ENCODE peak calls at places on chromosomes 13 and 19, in ten cellular contexts. G is activated B cell treated with CpG ODN at 0.5 μM for 24 hours; F is CD8-positive, alpha-beta T cell; L is epithelial cell of esophagus; Z is cardiac muscle cell; U is cardiac fibroblast; J is endothelial cell of umbilical vein; E is heart left ventricle; V is fibroblast of the aortic adventitia; S is WTC11. H is an unnamed sample.

GRCh38 chr19:58338825-58339558 is 12.2 kb downstream of the ZSCAN22 start:
- DNase-seq in G (no peak), F (no peak), L (peak), Z (peak), U (peak), J (no peak), E (no peak), V (no peak), S (peak), H (no peak)

GRCh38 chr19:41994994-41995958 is 1.2 kb upstream of the ATP1A3 start:
- DNase-seq in G (no peak), F (no peak), L (no peak), Z (no peak), U (no peak), J (no peak), E (no peak), V (no peak), S (no peak), H (no peak)

GRCh38 chr13:38872693-38873092 is 117.9 kb downstream of the STOML3 start:
- DNase-seq in G (no peak), F (no peak), L (peak), Z (peak), U (peak), J (peak), E (peak), V (peak), S (peak), H (no peak)

GRCh38 chr19:18093439-18094161 is 4.0 kb upstream of the MAST3 start:
- DNase-seq in G (no peak), F (no peak), L (peak), Z (no peak), U (peak), J (no peak), E (no peak), V (peak), S (no peak), H (no peak)

GRCh38 chr19:11821474-11821873 is 7.4 kb downstream of the ZNF440 start:
- DNase-seq in G (no peak), F (no peak), L (peak), Z (no peak), U (peak), J (no peak), E (no peak), V (peak), S (no peak), H (no peak)

GRCh38 chr19:28319918-28320317 is 893.0 kb downstream of the UQCRFS1 start:
- DNase-seq in G (no peak), F (no peak), L (no peak), Z (no peak), U (no peak), J (no peak), E (no peak), V (no peak), S (no peak), H (no peak)

GRCh38 chr19:35870798-35871197 is 2.4 kb downstream of the APLP1 start:
- DNase-seq in G (no peak), F (no peak), L (no peak), Z (no peak), U (no peak), J (no peak), E (no peak), V (no peak), S (peak), H (no peak)

GRCh38 chr19:49518033-49518432 is 5.6 kb downstream of the FCGRT start:
- DNase-seq in G (no peak), F (no peak), L (no peak), Z (no peak), U (no peak), J (no peak), E (no peak), V (no peak), S (no peak), H (no peak)

GRCh38 chr13:92488249-92488845 is 738.3 kb upstream of the GPC6 start:
- DNase-seq in G (no peak), F (no peak), L (no peak), Z (no peak), U (no peak), J (no peak), E (no peak), V (no peak), S (no peak), H (no peak)

GRCh38 chr13:33031277-33031676 is 15.1 kb downstream of the KL start:
- DNase-seq in G (no peak), F (no peak), L (no peak), Z (no peak), U (no peak), J (no peak), E (no peak), V (no peak), S (no peak), H (no peak)

GRCh38 chr19:48999481-49000325 is 6.0 kb downstream of the RUVBL2 start:
- DNase-seq in G (peak), F (peak), L (peak), Z (peak), U (peak), J (peak), E (no peak), V (peak), S (peak), H (peak)

GRCh38 chr19:8392017-8392591 is 1.9 kb downstream of the RAB11B start:
- DNase-seq in G (no peak), F (no peak), L (no peak), Z (no peak), U (no peak), J (peak), E (peak), V (no peak), S (no peak), H (peak)

GRCh38 chr19:39502640-39503417 is 4.1 kb downstream of the DLL3 start:
- DNase-seq in G (peak), F (peak), L (peak), Z (peak), U (peak), J (peak), E (peak), V (peak), S (peak), H (peak)

GRCh38 chr13:79541426-79542049 is 60.6 kb downstream of the NDFIP2 start:
- DNase-seq in G (no peak), F (no peak), L (peak), Z (peak), U (peak), J (peak), E (no peak), V (peak), S (no peak), H (no peak)

GRCh38 chr13:112067121-112067741 is at the start of gene SOX1:
- DNase-seq in G (no peak), F (no peak), L (no peak), Z (peak), U (no peak), J (no peak), E (no peak), V (no peak), S (peak), H (no peak)

GRCh38 chr19:18607222-18608101 is 863 bp upstream of the CRLF1 start:
- DNase-seq in G (no peak), F (no peak), L (peak), Z (no peak), U (no peak), J (no peak), E (no peak), V (no peak), S (no peak), H (no peak)

DNA sequence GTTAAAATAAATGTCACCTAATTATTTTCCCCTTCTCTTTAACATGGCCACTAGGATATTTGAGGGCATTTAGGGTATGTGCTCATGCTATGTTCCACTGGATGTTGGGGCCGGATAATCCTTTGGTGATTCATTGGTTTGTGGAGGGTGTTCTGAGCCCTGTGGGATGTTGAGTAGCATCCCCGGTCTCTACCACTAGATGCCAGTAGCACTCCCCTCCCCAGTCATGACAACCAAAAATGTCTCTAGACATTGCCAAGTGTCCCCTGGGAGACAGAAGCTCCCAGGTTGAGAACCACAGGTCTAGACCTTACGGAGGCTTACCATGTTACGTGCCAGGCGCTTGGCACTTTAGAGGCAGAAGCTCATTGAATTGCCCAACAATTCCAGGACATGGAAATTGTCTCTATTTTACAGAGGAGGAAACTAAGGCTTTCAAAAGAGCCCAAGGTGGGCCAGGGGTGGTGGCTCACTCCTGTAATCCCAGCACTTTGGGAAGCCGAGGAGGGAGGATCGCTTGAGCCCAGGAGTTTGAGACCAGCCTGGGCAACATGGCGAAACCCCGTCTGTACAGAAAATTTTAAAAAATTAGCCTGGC is 14.1 kb downstream of the SHANK1 start:
- DNase-seq in G (no peak), F (peak), L (peak), Z (peak), U (peak), J (peak), E (no peak), V (peak), S (peak), H (no peak)
- TF ChIP-seq CTCF in G (no peak), F (peak), L (peak), Z (peak), U (peak), J (peak), E (peak), V (peak), S (peak), H (peak)

GRCh38 chr13:98349731-98350305 is 172.7 kb upstream of the RNF113B start:
- DNase-seq in G (no peak), F (no peak), L (no peak), Z (peak), U (no peak), J (peak), E (peak), V (no peak), S (peak), H (no peak)
- TF ChIP-seq CTCF in G (no peak), F (no peak), L (no peak), Z (no peak), U (no peak), J (no peak), E (peak), V (no peak), S (no peak), H (peak)

DNA sequence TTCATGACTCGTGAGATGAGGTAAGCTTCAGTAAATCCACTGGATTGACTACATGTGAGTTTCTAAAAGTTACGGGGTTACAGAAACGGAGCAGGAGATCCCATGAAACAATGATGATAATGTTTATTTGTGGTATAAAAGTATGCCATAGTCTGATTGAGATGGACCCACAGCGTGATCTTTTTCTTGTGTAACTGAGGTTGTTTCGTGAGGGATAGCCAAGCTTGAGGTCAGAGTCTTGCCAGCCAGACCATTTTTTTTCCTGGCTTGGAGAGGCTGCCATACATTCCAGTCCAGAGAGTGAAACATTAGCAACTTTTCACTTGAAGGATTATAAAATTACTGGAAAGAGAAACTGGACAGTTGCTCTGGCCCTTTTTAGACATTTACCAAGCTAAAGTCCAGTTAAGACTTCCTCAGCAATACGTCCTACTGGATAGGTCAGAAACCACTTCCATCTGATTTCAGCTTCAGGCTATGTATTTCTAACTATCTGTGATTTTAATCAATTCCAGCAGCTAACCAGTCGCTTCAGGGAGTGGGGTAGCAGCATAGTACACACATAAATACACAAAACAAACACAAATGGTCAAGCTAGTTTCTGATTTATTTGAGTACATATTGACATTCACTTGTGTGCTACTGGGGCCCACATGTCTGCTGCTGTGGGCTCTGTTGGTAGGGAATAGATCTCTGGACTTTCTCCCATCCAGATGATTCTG is 194.6 kb downstream of the POSTN start:
- DNase-seq in G (no peak), F (no peak), L (no peak), Z (no peak), U (peak), J (no peak), E (no peak), V (peak), S (no peak), H (no peak)
- TF ChIP-seq CTCF in G (no peak), F (no peak), L (no peak), Z (no peak), U (no peak), J (no peak), E (no peak), V (no peak), S (no peak), H (no peak)

GRCh38 chr19:9901020-9901419 is 35.3 kb downstream of the OLFM2 start:
- DNase-seq in G (no peak), F (no peak), L (no peak), Z (no peak), U (no peak), J (no peak), E (no peak), V (no peak), S (no peak), H (no peak)
- TF ChIP-seq CTCF in G (no peak), F (no peak), L (no peak), Z (no peak), U (no peak), J (no peak), E (no peak), V (no peak), S (no peak), H (no peak)

DNA sequence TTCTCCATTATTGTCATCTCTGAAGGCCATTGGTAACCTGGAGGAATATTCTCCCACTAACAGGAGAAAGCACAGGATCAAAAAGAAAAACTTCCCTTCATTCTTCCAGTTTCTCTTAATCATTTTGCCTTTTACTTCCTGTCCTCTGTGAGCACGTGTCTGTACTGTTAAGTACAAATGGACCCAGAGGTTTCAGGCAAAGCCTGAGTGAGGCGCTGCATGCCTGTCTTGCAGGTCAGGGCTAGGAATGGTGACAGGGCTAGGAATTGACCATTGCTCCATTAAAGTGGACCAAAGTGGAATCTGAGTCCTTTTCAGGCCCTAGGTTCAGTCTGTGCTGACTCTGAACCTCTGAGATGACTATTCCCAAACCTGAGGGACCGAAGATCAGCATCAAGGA is 326.7 kb downstream of the SHISA2 start:
- DNase-seq in G (no peak), F (no peak), L (no peak), Z (no peak), U (no peak), J (no peak), E (no peak), V (no peak), S (peak), H (no peak)
- TF ChIP-seq CTCF in G (no peak), F (no peak), L (no peak), Z (no peak), U (no peak), J (no peak), E (no peak), V (no peak), S (no peak), H (no peak)

GRCh38 chr19:57240311-57241090 is at the start of gene ZNF805:
- DNase-seq in G (peak), F (peak), L (peak), Z (peak), U (peak), J (peak), E (peak), V (peak), S (peak), H (peak)
- TF ChIP-seq CTCF in G (no peak), F (no peak), L (no peak), Z (no peak), U (peak), J (no peak), E (no peak), V (peak), S (no peak), H (peak)

DNA sequence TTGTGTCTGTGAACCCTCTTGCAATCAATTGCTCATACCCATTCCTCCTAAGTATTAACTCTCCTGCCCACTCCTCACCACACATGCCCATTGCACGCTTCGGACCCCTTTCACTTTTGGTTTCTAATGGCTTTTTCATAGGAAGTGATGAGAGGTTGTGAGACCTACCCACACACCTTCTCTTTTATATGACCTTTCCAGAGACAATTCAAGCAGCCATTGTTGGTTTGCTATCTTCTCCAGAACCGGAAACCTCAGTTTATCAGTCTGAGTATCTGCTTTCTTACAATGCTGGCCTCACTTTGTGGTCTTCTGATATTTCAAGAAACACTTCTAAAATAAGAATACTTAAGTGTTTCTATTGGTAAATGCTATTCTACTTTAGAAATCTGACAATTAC is 1550.8 kb upstream of the SLC10A2 start:
- DNase-seq in G (no peak), F (no peak), L (no peak), Z (no peak), U (no peak), J (no peak), E (no peak), V (no peak), S (no peak), H (no peak)
- TF ChIP-seq CTCF in G (no peak), F (no peak), L (no peak), Z (no peak), U (no peak), J (no peak), E (no peak), V (no peak), S (no peak), H (no peak)

H was measured in left ventricle myocardium inferior.